ENCODE peak calls at places on chromosomes 1 and 21, in ten cellular contexts. Y is AG10803, W is LoVo, V is cardiac muscle cell, J is HEK293T, M is AG08396, G is RPMI8226, R is NCI-H446, I is ELR, D is adipocyte. K is an unnamed sample.

GRCh38 chr1:181485276-181486097 is 2.2 kb downstream of the CACNA1E start:
- DNase-seq in M (peak; percentile 31), Y (no peak), V (no peak), J (no peak), D (peak; percentile 5), R (no peak), G (peak; percentile 25), W (no peak), I (no peak), K (peak; percentile 39)

GRCh38 chr1:119372493-119373086 is 4.0 kb downstream of the HAO2 start:
- DNase-seq in M (no peak), W (peak; percentile 11), J (peak; percentile 74), V (peak; percentile 76), D (peak; percentile 18), R (no peak), I (peak; percentile 59), Y (peak; percentile 39), G (peak; percentile 6), K (no peak)

GRCh38 chr1:169260478-169260877 is 107.1 kb downstream of the NME7 start:
- DNase-seq in V (no peak), Y (no peak), I (no peak), G (no peak), D (no peak), J (no peak), W (no peak), M (no peak), R (no peak), K (peak; percentile 43)

GRCh38 chr1:26548841-26549240 is 19.3 kb downstream of the RPS6KA1 start:
- DNase-seq in M (no peak), D (no peak), R (no peak), Y (no peak), V (no peak), W (no peak), G (no peak), I (no peak), J (no peak), K (no peak)

GRCh38 chr21:41043008-41043407 is 125.0 kb upstream of the BACE2 start:
- DNase-seq in R (no peak), Y (no peak), V (no peak), J (no peak), W (no peak), D (no peak), I (peak; percentile 1), G (peak; percentile 21), M (no peak), K (no peak)

GRCh38 chr1:228379165-228379460 is 27.5 kb downstream of the TRIM11 start:
- DNase-seq in M (no peak), W (no peak), D (peak; percentile 30), G (no peak), I (peak; percentile 10), J (no peak), R (no peak), V (no peak), Y (peak; percentile 25), K (no peak)

GRCh38 chr1:5643360-5644090 is 348.7 kb downstream of the NPHP4 start:
- DNase-seq in Y (no peak), M (no peak), R (no peak), J (no peak), G (no peak), I (no peak), D (no peak), W (no peak), V (no peak), K (no peak)

GRCh38 chr1:76659171-76659940 is 207.9 kb upstream of the ST6GALNAC5 start:
- DNase-seq in G (no peak), M (no peak), R (no peak), D (peak; percentile 43), I (peak; percentile 6), J (no peak), Y (no peak), W (peak; percentile 29), V (no peak), K (no peak)

GRCh38 chr1:29145739-29146437 is 22.2 kb upstream of the TMEM200B start:
- DNase-seq in J (no peak), D (peak; percentile 76), M (peak; percentile 74), I (peak; percentile 83), G (no peak), W (no peak), R (no peak), Y (peak; percentile 89), V (peak; percentile 63), K (no peak)

GRCh38 chr21:34530264-34530663 is 18.3 kb upstream of the KCNE1 start:
- DNase-seq in V (peak; percentile 69), I (peak; percentile 47), J (no peak), M (peak; percentile 31), R (no peak), G (no peak), W (no peak), D (peak; percentile 63), Y (peak; percentile 86), K (no peak)

GRCh38 chr1:46643368-46643775 is 24.8 kb downstream of the ATPAF1 start:
- DNase-seq in J (no peak), D (peak; percentile 76), G (peak; percentile 72), R (peak; percentile 90), Y (peak; percentile 91), W (peak; percentile 49), I (peak; percentile 91), M (peak; percentile 75), V (peak; percentile 82), K (no peak)

GRCh38 chr1:107450899-107451664 is 310.2 kb downstream of the NTNG1 start:
- DNase-seq in W (no peak), J (no peak), G (peak; percentile 10), R (no peak), D (no peak), V (no peak), M (no peak), I (no peak), Y (no peak), K (no peak)

GRCh38 chr1:197557302-197557701 is 218.0 kb downstream of the DENND1B start:
- DNase-seq in R (no peak), D (peak; percentile 27), I (peak; percentile 59), W (no peak), M (peak; percentile 5), G (no peak), J (no peak), Y (peak; percentile 7), V (peak; percentile 30), K (no peak)